ENCODE peak calls at places on chromosome 17, in five cellular contexts. One of them, this sample, is unnamed.

GRCh38 chr17:78868391-78868790 is 27.8 kb upstream of the USP36 start:
- DNase-seq in H1: no peak
- DNase-seq in mesenchymal stem cell: peak
- DNase-seq in H9: no peak
- DNase-seq in neuronal stem cell: no peak
- DNase-seq in this sample: no peak

GRCh38 chr17:14580494-14580893 is 279.6 kb downstream of the HS3ST3B1 start:
- DNase-seq in H9: no peak
- DNase-seq in neuronal stem cell: no peak
- DNase-seq in H1: no peak
- DNase-seq in mesenchymal stem cell: no peak
- DNase-seq in this sample: no peak

GRCh38 chr17:6660765-6661463 is 9.4 kb downstream of the C17orf100 start:
- DNase-seq in H9: peak
- DNase-seq in H1: no peak
- DNase-seq in mesenchymal stem cell: no peak
- DNase-seq in neuronal stem cell: no peak
- DNase-seq in this sample: no peak

GRCh38 chr17:12790806-12791148 is 1.5 kb downstream of the ARHGAP44 start:
- DNase-seq in neuronal stem cell: no peak
- DNase-seq in H9: no peak
- DNase-seq in mesenchymal stem cell: no peak
- DNase-seq in H1: no peak
- DNase-seq in this sample: peak

GRCh38 chr17:550776-551175 is 163.9 kb downstream of the VPS53 start:
- DNase-seq in H1: no peak
- DNase-seq in neuronal stem cell: no peak
- DNase-seq in H9: no peak
- DNase-seq in mesenchymal stem cell: peak
- DNase-seq in this sample: no peak

GRCh38 chr17:38703742-38704644 is 1.1 kb upstream of the MLLT6 start:
- DNase-seq in H1: peak
- DNase-seq in H9: peak
- DNase-seq in neuronal stem cell: peak
- DNase-seq in mesenchymal stem cell: peak
- DNase-seq in this sample: peak

GRCh38 chr17:41013181-41013580 is 4.3 kb upstream of the KRTAP3-1 start:
- DNase-seq in mesenchymal stem cell: no peak
- DNase-seq in neuronal stem cell: no peak
- DNase-seq in H9: no peak
- DNase-seq in H1: no peak
- DNase-seq in this sample: no peak

GRCh38 chr17:81735181-81736102 is 23.4 kb downstream of the SLC25A10 start:
- DNase-seq in H1: no peak
- DNase-seq in H9: no peak
- DNase-seq in neuronal stem cell: no peak
- DNase-seq in mesenchymal stem cell: peak
- DNase-seq in this sample: peak

GRCh38 chr17:59361916-59362810 is 30.7 kb downstream of the YPEL2 start:
- DNase-seq in neuronal stem cell: no peak
- DNase-seq in H1: no peak
- DNase-seq in mesenchymal stem cell: peak
- DNase-seq in H9: no peak
- DNase-seq in this sample: no peak

GRCh38 chr17:75326587-75326955 is 37.3 kb upstream of the SLC25A19 start:
- DNase-seq in H1: no peak
- DNase-seq in neuronal stem cell: no peak
- DNase-seq in mesenchymal stem cell: no peak
- DNase-seq in H9: no peak
- DNase-seq in this sample: no peak

GRCh38 chr17:38912221-38912813 is 13.1 kb upstream of the LASP1NB start:
- DNase-seq in mesenchymal stem cell: no peak
- DNase-seq in neuronal stem cell: no peak
- DNase-seq in H9: peak
- DNase-seq in H1: no peak
- DNase-seq in this sample: no peak

GRCh38 chr17:47315451-47316266 is 8.1 kb upstream of the EFCAB13 start:
- DNase-seq in neuronal stem cell: peak
- DNase-seq in mesenchymal stem cell: peak
- DNase-seq in H9: no peak
- DNase-seq in H1: no peak
- DNase-seq in this sample: peak

GRCh38 chr17:64358261-64358788 is 32.3 kb downstream of the PECAM1 start:
- DNase-seq in neuronal stem cell: no peak
- DNase-seq in H1: no peak
- DNase-seq in H9: no peak
- DNase-seq in mesenchymal stem cell: no peak
- DNase-seq in this sample: no peak

GRCh38 chr17:32771396-32771795 is 105.5 kb downstream of the MYO1D start:
- DNase-seq in H1: no peak
- DNase-seq in H9: no peak
- DNase-seq in mesenchymal stem cell: no peak
- DNase-seq in neuronal stem cell: no peak
- DNase-seq in this sample: no peak

GRCh38 chr17:61425682-61426481 is 26.2 kb downstream of the TBX2 start:
- DNase-seq in H1: peak
- DNase-seq in mesenchymal stem cell: no peak
- DNase-seq in neuronal stem cell: no peak
- DNase-seq in H9: peak
- DNase-seq in this sample: no peak

GRCh38 chr17:74104921-74105320 is 98.6 kb upstream of the RPL38 start:
- DNase-seq in H9: no peak
- DNase-seq in H1: no peak
- DNase-seq in neuronal stem cell: no peak
- DNase-seq in mesenchymal stem cell: no peak
- DNase-seq in this sample: no peak
- H2BK12ac ChIP-seq in H9: no peak
- H2BK12ac ChIP-seq in H1: no peak
- H2BK12ac ChIP-seq in neuronal stem cell: no peak
- H2BK12ac ChIP-seq in mesenchymal stem cell: no peak
- H2BK12ac ChIP-seq in this sample: no peak

DNA sequence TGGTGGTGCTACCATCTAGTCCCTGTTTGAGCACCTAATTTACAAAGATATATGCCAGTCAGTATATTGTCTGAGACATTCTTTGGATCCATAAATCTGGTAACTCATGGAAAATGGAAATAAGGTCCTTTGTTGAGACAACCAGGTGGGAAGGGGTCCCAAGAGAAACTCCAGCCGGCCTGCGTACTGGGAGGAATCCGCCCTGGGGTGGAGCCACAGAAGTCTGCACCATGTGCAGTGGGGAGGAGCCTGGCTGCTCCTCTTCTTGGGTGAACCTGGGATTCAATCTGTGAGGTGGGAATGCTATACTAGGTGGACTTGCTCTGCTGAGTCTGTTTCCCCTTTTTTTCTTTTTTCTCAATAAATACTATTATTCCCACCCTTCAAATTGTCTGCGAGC is 339.2 kb upstream of the TNRC6C start:
- DNase-seq in neuronal stem cell: no peak
- DNase-seq in H1: no peak
- DNase-seq in mesenchymal stem cell: no peak
- DNase-seq in H9: no peak
- DNase-seq in this sample: no peak
- H3K18ac ChIP-seq in neuronal stem cell: no peak
- H3K18ac ChIP-seq in H1: no peak
- H3K18ac ChIP-seq in mesenchymal stem cell: no peak
- H3K18ac ChIP-seq in H9: no peak
- H3K18ac ChIP-seq in this sample: no peak

DNA sequence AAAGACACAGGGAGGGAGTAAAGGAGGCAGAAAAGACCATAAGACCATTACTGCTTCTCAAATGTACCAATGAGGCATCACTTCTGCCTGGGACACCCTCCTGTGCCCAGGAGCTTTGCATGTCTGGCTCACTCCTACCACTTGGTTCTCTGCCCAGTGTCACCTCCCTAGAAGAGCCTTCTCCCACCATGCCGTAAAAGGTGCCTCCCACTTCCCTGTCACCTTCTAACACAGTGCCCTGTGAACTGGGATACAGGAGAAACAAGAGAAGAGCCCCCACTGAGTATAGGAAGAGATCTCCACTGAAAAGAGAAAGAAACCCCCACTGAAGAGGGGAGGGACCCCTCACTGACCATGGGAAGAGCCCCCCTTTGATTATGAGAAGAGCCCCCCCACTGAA is 484.7 kb downstream of the SOX9 start:
- DNase-seq in mesenchymal stem cell: no peak
- DNase-seq in neuronal stem cell: no peak
- DNase-seq in H9: no peak
- DNase-seq in H1: no peak
- DNase-seq in this sample: no peak
- H2BK12ac ChIP-seq in mesenchymal stem cell: no peak
- H2BK12ac ChIP-seq in neuronal stem cell: no peak
- H2BK12ac ChIP-seq in H9: no peak
- H2BK12ac ChIP-seq in H1: peak
- H2BK12ac ChIP-seq in this sample: no peak

DNA sequence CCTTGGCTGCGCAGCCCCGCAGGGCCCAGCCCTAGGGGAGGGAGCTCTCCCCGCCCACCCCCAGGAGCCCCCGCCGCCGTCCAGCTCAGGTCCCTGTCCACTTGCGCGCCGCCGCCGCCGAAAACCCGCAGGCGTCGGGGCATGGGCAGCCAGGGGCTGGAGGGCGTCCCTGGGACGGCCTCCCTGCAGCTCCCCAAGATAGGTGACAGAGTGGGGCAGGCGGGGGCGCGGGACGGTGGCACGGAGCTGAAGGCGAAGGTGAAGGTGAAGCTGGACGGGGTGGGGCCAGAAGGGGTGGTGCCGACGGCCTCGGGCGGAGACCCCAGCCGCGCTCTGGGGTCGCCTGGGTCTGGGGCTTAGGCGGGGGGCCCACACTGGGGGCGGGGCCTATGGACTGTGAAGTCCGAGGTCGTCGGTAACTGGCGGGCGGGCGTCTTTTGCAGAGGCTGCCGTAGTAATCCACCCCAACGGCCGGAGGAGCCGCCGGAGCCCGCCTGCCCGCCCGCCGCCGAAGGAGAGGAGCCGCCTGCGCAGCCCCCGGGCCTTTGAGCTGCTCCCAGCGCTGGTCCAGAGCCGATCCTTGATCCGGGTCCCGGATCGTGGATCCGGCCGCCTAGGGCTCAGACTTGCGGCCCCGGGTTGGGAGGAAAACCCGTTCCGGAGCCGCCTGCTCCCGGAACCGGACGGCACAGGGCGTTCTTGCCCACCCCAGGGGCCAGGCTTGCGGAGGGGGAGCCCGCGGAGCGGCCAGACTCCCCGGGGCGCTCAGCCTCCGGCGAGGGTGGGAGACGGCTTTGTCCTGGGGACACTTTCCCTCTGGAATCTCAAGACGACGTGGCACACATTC is 27.0 kb downstream of the SREBF1 start:
- DNase-seq in mesenchymal stem cell: peak
- DNase-seq in neuronal stem cell: peak
- DNase-seq in H9: peak
- DNase-seq in H1: peak
- DNase-seq in this sample: peak
- H3K18ac ChIP-seq in mesenchymal stem cell: peak
- H3K18ac ChIP-seq in neuronal stem cell: peak
- H3K18ac ChIP-seq in H9: peak
- H3K18ac ChIP-seq in H1: peak
- H3K18ac ChIP-seq in this sample: peak

DNA sequence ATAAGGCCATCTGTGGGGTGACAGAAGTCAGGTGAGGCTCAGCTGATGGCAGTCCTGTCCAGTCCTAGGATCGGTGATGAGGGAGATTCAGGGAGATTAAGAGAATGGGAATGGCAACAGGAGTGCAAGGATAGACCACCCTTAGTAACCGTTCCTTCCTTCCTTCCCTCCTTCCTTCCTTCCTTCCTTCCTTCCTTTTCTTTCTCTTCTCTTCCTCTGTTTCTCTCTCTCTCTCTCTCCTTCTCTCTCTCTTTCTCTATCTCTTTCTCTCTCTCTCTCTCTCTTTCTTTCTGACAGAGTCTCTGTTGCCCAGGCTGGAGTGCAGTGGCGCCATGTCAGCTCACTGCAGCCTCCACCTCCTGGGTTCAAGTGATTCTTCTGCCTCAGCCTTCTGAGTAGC is 182.7 kb downstream of the NTN1 start:
- DNase-seq in H1: no peak
- DNase-seq in neuronal stem cell: no peak
- DNase-seq in H9: no peak
- DNase-seq in mesenchymal stem cell: no peak
- DNase-seq in this sample: no peak
- H2BK12ac ChIP-seq in H1: no peak
- H2BK12ac ChIP-seq in neuronal stem cell: no peak
- H2BK12ac ChIP-seq in H9: no peak
- H2BK12ac ChIP-seq in mesenchymal stem cell: no peak
- H2BK12ac ChIP-seq in this sample: no peak

GRCh38 chr17:29178750-29179231 is 1.4 kb downstream of the MYO18A start:
- DNase-seq in H1: peak
- DNase-seq in H9: peak
- DNase-seq in mesenchymal stem cell: no peak
- DNase-seq in neuronal stem cell: no peak
- DNase-seq in this sample: no peak

GRCh38 chr17:29177871-29178749 is 2.1 kb downstream of the MYO18A start:
- DNase-seq in H1: no peak
- DNase-seq in neuronal stem cell: no peak
- DNase-seq in mesenchymal stem cell: no peak
- DNase-seq in H9: peak
- DNase-seq in this sample: no peak

GRCh38 chr17:29180051-29180787 is at the start of gene MYO18A:
- DNase-seq in H9: peak
- DNase-seq in mesenchymal stem cell: peak
- DNase-seq in neuronal stem cell: peak
- DNase-seq in H1: peak
- DNase-seq in this sample: peak

GRCh38 chr17:29180788-29181160 is 576 bp upstream of the MYO18A start:
- DNase-seq in neuronal stem cell: no peak
- DNase-seq in H1: no peak
- DNase-seq in H9: no peak
- DNase-seq in mesenchymal stem cell: no peak
- DNase-seq in this sample: no peak

GRCh38 chr17:29179232-29180036 is 764 bp downstream of the MYO18A start:
- DNase-seq in neuronal stem cell: peak
- DNase-seq in H1: peak
- DNase-seq in H9: peak
- DNase-seq in mesenchymal stem cell: peak
- DNase-seq in this sample: no peak
- H3K18ac ChIP-seq in neuronal stem cell: peak
- H3K18ac ChIP-seq in H1: no peak
- H3K18ac ChIP-seq in H9: no peak
- H3K18ac ChIP-seq in mesenchymal stem cell: peak
- H3K18ac ChIP-seq in this sample: peak

DNA sequence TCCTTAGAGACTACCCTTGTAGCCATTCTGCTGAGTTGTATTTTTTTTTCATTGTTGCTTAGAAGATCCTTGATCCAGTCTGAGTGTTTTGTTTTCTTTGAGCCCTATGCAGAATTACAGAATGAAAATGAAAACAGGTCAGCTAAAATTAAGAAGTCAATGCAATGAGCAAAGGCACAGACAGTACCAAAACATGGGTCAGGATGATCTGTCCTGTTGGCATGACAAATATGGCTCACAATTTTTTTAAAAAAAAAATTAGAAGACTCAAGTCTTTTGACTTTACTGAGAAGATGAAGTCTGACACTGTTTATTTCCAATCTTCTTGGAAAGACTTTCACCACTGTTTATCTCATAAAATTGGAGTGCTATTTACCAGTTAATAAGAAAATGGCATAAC is 32.4 kb downstream of the KCNJ16 start:
- DNase-seq in mesenchymal stem cell: no peak
- DNase-seq in H9: no peak
- DNase-seq in neuronal stem cell: no peak
- DNase-seq in H1: no peak
- DNase-seq in this sample: peak
- H2BK12ac ChIP-seq in mesenchymal stem cell: no peak
- H2BK12ac ChIP-seq in H9: no peak
- H2BK12ac ChIP-seq in neuronal stem cell: no peak
- H2BK12ac ChIP-seq in H1: no peak
- H2BK12ac ChIP-seq in this sample: no peak